ENCODE peak calls at places on chromosomes 6 and 20, in ten cellular contexts. F is adrenal gland, M is cardiac muscle cell, X is upper lobe of right lung, H is AG09309, O is cardiac fibroblast, S is choroid plexus epithelial cell, C is IMR-90, Z is BE2C, L is heart left ventricle. J is an unnamed sample.

GRCh38 chr6:41936073-41936837 is 5.4 kb downstream of the CCND3 start:
- DNase-seq in O (peak), S (peak), L (peak), X (peak), M (peak), F (peak), C (peak), H (peak), Z (peak), J (no peak)

GRCh38 chr6:47075741-47076421 is 33.7 kb upstream of the ADGRF1 start:
- DNase-seq in S (no peak), O (no peak), F (no peak), X (no peak), C (no peak), M (no peak), Z (no peak), L (no peak), H (no peak), J (no peak)

GRCh38 chr6:75608955-75609533 is 7.4 kb downstream of the SENP6 start:
- DNase-seq in H (no peak), Z (no peak), X (no peak), S (no peak), O (no peak), F (no peak), C (no peak), M (no peak), L (no peak), J (no peak)

GRCh38 chr20:58890454-58891075 is 38.0 kb downstream of the GNAS start:
- DNase-seq in C (peak), H (no peak), X (peak), Z (peak), S (peak), L (peak), M (peak), O (peak), F (peak), J (peak)

GRCh38 chr6:97947841-97948240 is 664.8 kb upstream of the MMS22L start:
- DNase-seq in Z (peak), C (peak), L (peak), O (peak), M (peak), X (no peak), S (peak), F (peak), H (no peak), J (peak)

GRCh38 chr20:38894091-38894847 is 31.9 kb upstream of the FAM83D start:
- DNase-seq in Z (no peak), F (no peak), O (no peak), X (no peak), M (peak), H (no peak), S (peak), C (no peak), L (no peak), J (no peak)

GRCh38 chr20:48938670-48939069 is 17.2 kb downstream of the ARFGEF2 start:
- DNase-seq in X (no peak), Z (no peak), F (no peak), H (no peak), C (no peak), L (no peak), M (no peak), S (no peak), O (no peak), J (no peak)

GRCh38 chr6:4451718-4452117 is 316.3 kb upstream of the ECI2 start:
- DNase-seq in S (no peak), F (no peak), L (no peak), O (no peak), M (no peak), Z (no peak), H (no peak), X (no peak), C (no peak), J (no peak)

GRCh38 chr6:132968419-132968950 is 154.1 kb downstream of the RPS12 start:
- DNase-seq in F (no peak), L (no peak), X (no peak), M (no peak), Z (no peak), C (no peak), S (no peak), H (no peak), O (no peak), J (no peak)

GRCh38 chr6:43052225-43052841 is 1.3 kb downstream of the CUL7 start:
- DNase-seq in C (no peak), H (no peak), L (no peak), X (no peak), Z (no peak), F (no peak), S (no peak), M (no peak), O (no peak), J (no peak)

GRCh38 chr6:168044521-168045130 is 34.4 kb downstream of the FRMD1 start:
- DNase-seq in X (peak), M (no peak), O (no peak), S (no peak), H (no peak), C (no peak), L (no peak), Z (no peak), F (no peak), J (no peak)

GRCh38 chr6:116220172-116220571 is 33.7 kb downstream of the TSPYL4 start:
- DNase-seq in C (peak), M (peak), F (peak), S (peak), Z (peak), L (peak), O (peak), H (no peak), X (no peak), J (no peak)

GRCh38 chr20:40997116-40997515 is 31.5 kb upstream of the TOP1 start:
- DNase-seq in M (no peak), S (peak), L (no peak), O (no peak), C (no peak), H (no peak), F (peak), Z (no peak), X (no peak), J (no peak)

GRCh38 chr6:104462811-104463599 is 396.7 kb downstream of the HACE1 start:
- DNase-seq in M (peak), H (no peak), L (no peak), C (no peak), F (no peak), Z (no peak), O (peak), S (peak), X (no peak), J (no peak)

GRCh38 chr20:21324126-21324525 is 21.0 kb downstream of the XRN2 start:
- DNase-seq in L (no peak), F (no peak), M (no peak), Z (no peak), C (peak), X (no peak), H (no peak), S (peak), O (no peak), J (no peak)

GRCh38 chr6:11761744-11762620 is 16.6 kb downstream of the ADTRP start:
- DNase-seq in F (no peak), Z (no peak), H (no peak), M (no peak), L (no peak), S (no peak), C (no peak), X (no peak), O (no peak), J (no peak)

GRCh38 chr20:21464916-21465315 is 48.9 kb downstream of the NKX2-2 start:
- DNase-seq in H (no peak), F (no peak), O (no peak), X (no peak), C (no peak), S (no peak), M (no peak), Z (no peak), L (no peak), J (no peak)

GRCh38 chr20:62776692-62777527 is 19.4 kb upstream of the MRGBP start:
- DNase-seq in C (peak), H (no peak), X (no peak), F (no peak), M (no peak), L (no peak), Z (peak), O (no peak), S (no peak), J (no peak)

GRCh38 chr20:38970302-38970701 is 8.2 kb downstream of the DHX35 start:
- DNase-seq in F (no peak), O (peak), L (no peak), M (peak), H (peak), Z (no peak), C (peak), X (no peak), S (peak), J (no peak)

DNA sequence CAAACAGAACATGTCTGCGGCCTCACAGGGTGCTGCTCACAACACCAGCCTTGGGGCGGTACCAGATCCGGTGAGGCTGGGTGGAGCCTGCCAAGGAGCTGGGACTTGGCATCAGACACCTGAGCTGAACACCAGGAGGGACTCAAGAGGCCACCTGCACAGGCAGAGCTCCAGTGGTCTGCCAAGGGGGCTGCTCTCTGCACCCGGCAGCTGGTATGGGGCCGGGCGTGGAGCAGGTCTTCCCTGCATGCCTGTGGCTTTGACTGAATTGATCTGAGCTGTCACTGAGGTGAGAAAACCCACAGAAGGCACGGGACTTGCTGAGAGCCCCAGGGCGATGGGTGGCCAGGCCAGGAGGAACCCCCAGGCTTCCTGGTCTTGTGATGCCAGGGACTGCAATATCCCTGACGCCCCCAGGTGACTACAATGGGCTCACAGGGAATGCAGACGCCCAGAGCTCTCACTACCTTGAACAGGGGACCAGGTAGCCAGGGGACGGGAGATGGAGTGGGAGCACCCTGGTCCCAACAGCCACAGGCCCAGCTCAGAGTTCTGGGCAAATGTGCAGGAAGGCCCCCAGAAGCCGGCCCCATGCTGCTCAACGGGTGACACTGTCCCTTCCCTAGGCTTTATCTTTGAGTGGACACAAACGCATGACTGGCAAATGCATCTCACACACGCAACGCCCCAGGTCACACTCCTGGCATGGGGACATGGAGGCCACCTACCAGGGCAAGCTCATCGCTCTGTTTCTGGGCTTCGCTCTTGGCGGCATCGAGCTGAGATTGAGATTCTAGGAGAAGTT is 48.2 kb downstream of the DSTN start:
- DNase-seq in H (no peak), C (no peak), L (no peak), O (no peak), F (peak), Z (no peak), S (no peak), M (no peak), X (peak), J (no peak)
- TF ChIP-seq CTCF in H (no peak), C (no peak), L (no peak), O (no peak), F (no peak), Z (no peak), S (no peak), M (no peak), X (peak), J (peak)

GRCh38 chr20:52490715-52491430 is 299.3 kb upstream of the ZFP64 start:
- DNase-seq in M (peak), O (peak), L (no peak), F (no peak), C (peak), H (peak), Z (no peak), S (peak), X (no peak), J (peak)
- H3K4me3 ChIP-seq in M (no peak), O (no peak), L (no peak), F (no peak), C (no peak), H (no peak), Z (no peak), S (no peak), X (no peak), J (no peak)

DNA sequence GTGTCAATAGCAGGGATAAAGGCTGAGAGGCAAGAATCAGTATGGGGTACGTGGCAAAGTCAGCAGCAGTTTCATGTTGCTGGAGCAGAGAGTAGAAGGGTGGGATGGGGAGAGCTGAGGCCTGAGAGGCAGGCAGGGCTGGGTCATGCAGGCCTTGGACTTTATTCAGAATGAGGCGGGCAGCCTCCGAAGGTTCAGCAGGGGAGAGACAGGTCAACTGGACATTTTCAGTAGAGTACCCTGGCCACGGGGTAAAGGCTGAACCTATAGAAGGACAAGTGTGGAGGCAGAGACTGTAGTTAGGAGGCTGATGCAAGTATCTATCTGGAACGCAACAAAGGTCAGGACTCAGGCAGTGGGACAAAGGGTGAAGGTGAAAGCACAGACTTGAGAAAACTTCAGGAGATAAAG is 13.7 kb downstream of the NOTCH4 start:
- DNase-seq in S (no peak), C (no peak), L (no peak), Z (no peak), F (no peak), H (no peak), M (no peak), X (no peak), O (no peak), J (no peak)
- TF ChIP-seq CTCF in S (no peak), C (no peak), L (no peak), Z (no peak), F (no peak), H (no peak), M (no peak), X (no peak), O (no peak), J (no peak)

DNA sequence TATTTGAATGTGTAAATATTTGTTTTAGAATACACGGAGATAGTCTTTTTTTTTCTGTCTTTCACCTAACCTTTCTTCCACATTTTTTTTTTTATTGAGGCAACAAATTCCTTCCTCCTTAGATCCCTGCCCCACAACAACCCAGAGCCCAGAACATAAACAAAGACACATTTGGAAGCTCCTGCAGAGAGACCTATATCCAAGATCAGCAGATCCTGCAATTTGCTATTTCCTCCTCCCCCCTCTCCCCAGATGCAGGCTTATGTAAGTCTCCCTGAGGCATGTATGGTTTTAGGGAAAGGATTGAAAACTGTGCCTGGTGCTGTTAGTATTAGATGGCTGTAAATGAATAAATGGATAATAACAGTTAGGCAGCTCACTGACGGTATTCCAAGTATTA is 608.2 kb upstream of the CITED2 start:
- DNase-seq in S (peak), F (no peak), H (peak), M (peak), O (peak), X (no peak), C (peak), L (no peak), Z (peak), J (no peak)
- H3K4me3 ChIP-seq in S (no peak), F (no peak), H (no peak), M (no peak), O (no peak), X (no peak), C (no peak), L (no peak), Z (no peak), J (no peak)

GRCh38 chr6:151118453-151119123 is 121.2 kb upstream of the AKAP12 start:
- DNase-seq in F (no peak), M (no peak), H (no peak), L (no peak), Z (no peak), X (no peak), C (no peak), O (no peak), S (no peak), J (no peak)
- TF ChIP-seq CTCF in F (no peak), M (no peak), H (no peak), L (no peak), Z (no peak), X (no peak), C (no peak), O (no peak), S (no peak), J (no peak)

DNA sequence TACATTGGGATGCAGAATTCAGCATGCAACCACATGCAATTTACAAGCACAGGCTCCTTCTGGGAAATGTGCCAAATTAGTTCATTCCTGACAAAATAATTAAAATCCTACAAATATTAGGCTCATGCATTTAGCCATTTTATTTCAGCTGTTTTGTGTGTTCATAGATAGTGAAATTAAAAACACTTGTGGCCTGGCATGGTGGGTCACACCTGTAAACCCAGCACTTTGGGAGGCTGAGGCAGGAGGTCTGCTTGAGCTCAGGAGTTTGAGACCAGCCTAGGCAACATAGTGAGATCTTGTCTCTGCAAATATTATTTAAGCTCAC is 92.4 kb upstream of the SHLD1 start:
- DNase-seq in X (no peak), M (no peak), H (no peak), O (no peak), F (no peak), C (no peak), S (no peak), L (no peak), Z (no peak), J (no peak)
- H3K4me3 ChIP-seq in X (no peak), M (no peak), H (no peak), O (no peak), F (no peak), C (no peak), S (no peak), L (no peak), Z (no peak), J (no peak)

GRCh38 chr20:23887856-23888255 is 8.3 kb upstream of the CST5 start:
- DNase-seq in F (no peak), L (no peak), Z (no peak), O (no peak), H (no peak), C (no peak), M (no peak), S (no peak), X (no peak), J (no peak)

GRCh38 chr20:23884771-23885162 is 5.2 kb upstream of the CST5 start:
- DNase-seq in M (no peak), Z (no peak), H (no peak), X (no peak), S (no peak), O (no peak), L (no peak), F (peak), C (no peak), J (no peak)

GRCh38 chr20:23884136-23884770 is 4.7 kb upstream of the CST5 start:
- DNase-seq in Z (no peak), C (no peak), M (no peak), S (peak), F (no peak), O (no peak), H (no peak), X (no peak), L (no peak), J (no peak)

DNA sequence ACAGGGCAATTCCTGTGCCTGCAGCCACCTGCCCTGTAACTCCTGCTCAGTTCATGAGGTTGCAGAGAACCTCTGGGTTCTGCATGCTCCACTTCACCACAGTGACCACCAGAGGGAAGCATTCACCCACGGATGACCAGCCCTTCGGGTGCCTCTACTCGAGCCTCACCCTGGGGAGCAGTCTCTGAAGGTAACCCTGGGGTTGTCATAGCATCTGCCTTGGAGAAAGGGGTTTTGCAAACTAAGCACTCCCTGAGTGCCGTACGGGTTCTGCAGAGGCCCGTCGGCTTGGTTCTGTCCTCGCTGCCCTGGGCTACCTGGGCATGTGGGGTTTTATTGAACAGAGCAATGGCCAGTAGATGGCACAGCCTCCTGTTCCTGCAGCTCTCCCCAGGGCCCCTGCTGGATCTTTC is 10.2 kb upstream of the CST5 start:
- DNase-seq in L (no peak), S (peak), F (peak), X (no peak), C (peak), M (peak), H (peak), Z (peak), O (peak), J (no peak)
- TF ChIP-seq CTCF in L (peak), S (peak), F (peak), X (peak), C (peak), M (peak), H (peak), Z (peak), O (peak), J (peak)

DNA sequence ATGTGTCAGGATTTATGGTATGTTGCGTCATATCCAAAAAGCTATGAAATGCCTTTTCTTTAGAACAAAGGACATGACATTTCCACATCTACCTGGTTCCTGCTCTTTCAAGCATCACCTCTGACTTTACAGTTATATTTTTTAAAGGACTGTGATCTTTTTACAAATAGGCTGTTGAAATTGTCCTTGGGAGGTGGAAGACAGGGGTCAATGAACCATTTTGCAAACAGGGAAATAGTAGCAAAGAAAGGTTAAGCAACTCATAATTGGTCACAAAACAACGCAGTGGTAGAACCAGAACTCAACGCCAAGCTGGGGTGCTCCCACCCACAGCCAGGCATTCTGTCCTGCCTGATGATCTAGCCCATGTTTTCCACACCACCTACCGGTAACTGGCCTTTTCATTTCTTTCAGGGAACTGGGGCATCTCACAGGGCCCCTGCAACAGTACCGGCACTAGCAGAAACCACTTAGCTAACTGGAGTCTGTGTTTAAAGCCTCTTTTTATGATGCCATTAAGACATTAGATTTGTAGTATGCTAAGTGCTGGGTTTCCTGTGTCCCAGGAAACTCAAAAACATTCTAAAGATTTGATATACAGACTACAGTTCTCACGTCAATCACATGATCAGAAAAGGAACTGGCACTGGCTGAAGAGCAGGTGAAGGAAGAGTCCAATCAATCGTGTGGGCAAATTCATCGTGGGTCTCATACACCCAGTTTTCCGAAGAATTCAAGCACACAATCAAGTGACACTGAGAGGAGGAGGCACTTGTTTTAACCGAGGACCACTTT is 13.9 kb downstream of the ZNF217 start:
- DNase-seq in S (peak), F (peak), X (no peak), O (peak), H (peak), C (peak), Z (peak), M (peak), L (no peak), J (no peak)
- H3K4me3 ChIP-seq in S (no peak), F (no peak), X (peak), O (peak), H (no peak), C (no peak), Z (peak), M (no peak), L (peak), J (no peak)

DNA sequence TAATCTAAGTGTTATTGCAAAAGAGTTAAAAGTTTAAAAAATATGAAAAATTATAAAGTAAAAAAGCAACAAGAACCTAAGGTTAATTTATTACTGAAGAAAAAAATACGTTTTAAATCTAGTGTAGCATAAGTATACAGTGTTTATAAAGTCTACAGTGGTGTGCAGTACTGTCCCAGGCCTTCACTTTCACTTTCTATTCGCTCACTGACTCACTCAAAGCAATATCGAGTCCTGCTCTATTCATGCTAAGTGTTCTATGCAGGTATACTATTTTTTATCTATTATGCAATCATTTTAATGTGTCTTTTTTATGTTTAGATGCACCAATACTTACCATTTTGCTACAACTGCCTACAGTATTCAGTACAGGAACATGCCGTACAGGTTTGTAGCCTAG is 113.0 kb downstream of the MANEA start:
- DNase-seq in H (no peak), L (no peak), Z (no peak), F (no peak), O (no peak), X (no peak), C (no peak), M (no peak), S (no peak), J (no peak)
- TF ChIP-seq CTCF in H (no peak), L (no peak), Z (no peak), F (no peak), O (no peak), X (no peak), C (no peak), M (no peak), S (no peak), J (no peak)